ENCODE peak calls at places on chromosome 11, in six cellular contexts. One of them, this sample, is unnamed.

GRCh38 chr11:14119357-14119756 is 156.8 kb downstream of the SPON1 start:
- DNase-seq in K562: no peak
- DNase-seq in upper lobe of right lung: no peak
- DNase-seq in mucosa of descending colon: no peak
- DNase-seq in omental fat pad: no peak
- DNase-seq in AG04450: no peak
- DNase-seq in this sample: no peak

GRCh38 chr11:73950869-73951710 is at the start of gene DNAJB13:
- DNase-seq in K562: peak; percentile 85
- DNase-seq in upper lobe of right lung: no peak
- DNase-seq in mucosa of descending colon: no peak
- DNase-seq in omental fat pad: no peak
- DNase-seq in AG04450: no peak
- DNase-seq in this sample: no peak

GRCh38 chr11:44568706-44569473 is 3.4 kb downstream of the CD82 start:
- DNase-seq in K562: peak; percentile 21
- DNase-seq in upper lobe of right lung: peak; percentile 82
- DNase-seq in mucosa of descending colon: peak; percentile 67
- DNase-seq in omental fat pad: peak; percentile 62
- DNase-seq in AG04450: peak; percentile 90
- DNase-seq in this sample: peak; percentile 67

GRCh38 chr11:1749787-1750351 is 526 bp downstream of the IFITM10 start:
- DNase-seq in K562: no peak
- DNase-seq in upper lobe of right lung: peak; percentile 65
- DNase-seq in mucosa of descending colon: no peak
- DNase-seq in omental fat pad: no peak
- DNase-seq in AG04450: no peak
- DNase-seq in this sample: peak; percentile 12

GRCh38 chr11:31397239-31397834 is 27.7 kb downstream of the DNAJC24 start:
- DNase-seq in K562: peak; percentile 7
- DNase-seq in upper lobe of right lung: no peak
- DNase-seq in mucosa of descending colon: no peak
- DNase-seq in omental fat pad: no peak
- DNase-seq in AG04450: no peak
- DNase-seq in this sample: no peak

GRCh38 chr11:61860054-61860903 is 31.1 kb downstream of the FADS3 start:
- DNase-seq in K562: peak; percentile 77
- DNase-seq in upper lobe of right lung: no peak
- DNase-seq in mucosa of descending colon: peak; percentile 78
- DNase-seq in omental fat pad: no peak
- DNase-seq in AG04450: no peak
- DNase-seq in this sample: no peak

GRCh38 chr11:55969845-55970244 is at the start of gene OR10AG1:
- DNase-seq in K562: no peak
- DNase-seq in upper lobe of right lung: no peak
- DNase-seq in mucosa of descending colon: no peak
- DNase-seq in omental fat pad: no peak
- DNase-seq in AG04450: no peak
- DNase-seq in this sample: no peak

GRCh38 chr11:34274712-34275398 is 83.0 kb downstream of the ABTB2 start:
- DNase-seq in K562: no peak
- DNase-seq in upper lobe of right lung: peak; percentile 92
- DNase-seq in mucosa of descending colon: peak; percentile 57
- DNase-seq in omental fat pad: peak; percentile 56
- DNase-seq in AG04450: peak; percentile 89
- DNase-seq in this sample: no peak

GRCh38 chr11:12963051-12963450 is 46.1 kb upstream of the RASSF10 start:
- DNase-seq in K562: no peak
- DNase-seq in upper lobe of right lung: no peak
- DNase-seq in mucosa of descending colon: no peak
- DNase-seq in omental fat pad: no peak
- DNase-seq in AG04450: no peak
- DNase-seq in this sample: no peak

GRCh38 chr11:45180888-45181594 is 34.6 kb downstream of the PRDM11 start:
- DNase-seq in K562: peak; percentile 86
- DNase-seq in upper lobe of right lung: peak; percentile 91
- DNase-seq in mucosa of descending colon: peak; percentile 82
- DNase-seq in omental fat pad: no peak
- DNase-seq in AG04450: no peak
- DNase-seq in this sample: peak; percentile 40

GRCh38 chr11:68976095-68976494 is 4.7 kb downstream of the MRGPRD start:
- DNase-seq in K562: no peak
- DNase-seq in upper lobe of right lung: peak; percentile 6
- DNase-seq in mucosa of descending colon: no peak
- DNase-seq in omental fat pad: no peak
- DNase-seq in AG04450: no peak
- DNase-seq in this sample: no peak

GRCh38 chr11:824292-824880 is 3.3 kb upstream of the CRACR2B start:
- DNase-seq in K562: no peak
- DNase-seq in upper lobe of right lung: no peak
- DNase-seq in mucosa of descending colon: peak; percentile 82
- DNase-seq in omental fat pad: no peak
- DNase-seq in AG04450: no peak
- DNase-seq in this sample: no peak

GRCh38 chr11:45079943-45080719 is 66.3 kb upstream of the PRDM11 start:
- DNase-seq in K562: no peak
- DNase-seq in upper lobe of right lung: no peak
- DNase-seq in mucosa of descending colon: peak; percentile 47
- DNase-seq in omental fat pad: no peak
- DNase-seq in AG04450: no peak
- DNase-seq in this sample: peak; percentile 45

GRCh38 chr11:62005231-62005661 is 37.8 kb upstream of the FTH1 start:
- DNase-seq in K562: no peak
- DNase-seq in upper lobe of right lung: no peak
- DNase-seq in mucosa of descending colon: no peak
- DNase-seq in omental fat pad: no peak
- DNase-seq in AG04450: no peak
- DNase-seq in this sample: no peak

GRCh38 chr11:65492637-65493366 is 6.0 kb upstream of the MALAT1 start:
- DNase-seq in K562: no peak
- DNase-seq in upper lobe of right lung: peak; percentile 78
- DNase-seq in mucosa of descending colon: peak; percentile 75
- DNase-seq in omental fat pad: peak; percentile 65
- DNase-seq in AG04450: no peak
- DNase-seq in this sample: no peak

GRCh38 chr11:13341028-13341427 is 63.4 kb downstream of the BMAL1 start:
- DNase-seq in K562: no peak
- DNase-seq in upper lobe of right lung: no peak
- DNase-seq in mucosa of descending colon: no peak
- DNase-seq in omental fat pad: no peak
- DNase-seq in AG04450: no peak
- DNase-seq in this sample: no peak

GRCh38 chr11:122703541-122704272 is 48.2 kb downstream of the UBASH3B start:
- DNase-seq in K562: no peak
- DNase-seq in upper lobe of right lung: no peak
- DNase-seq in mucosa of descending colon: no peak
- DNase-seq in omental fat pad: no peak
- DNase-seq in AG04450: no peak
- DNase-seq in this sample: no peak

GRCh38 chr11:69841859-69842698 is 22.9 kb upstream of the FGF3 start:
- DNase-seq in K562: peak; percentile 60
- DNase-seq in upper lobe of right lung: no peak
- DNase-seq in mucosa of descending colon: peak; percentile 43
- DNase-seq in omental fat pad: peak; percentile 15
- DNase-seq in AG04450: no peak
- DNase-seq in this sample: no peak

GRCh38 chr11:120952503-120953229 is 71.2 kb upstream of the TBCEL start:
- DNase-seq in K562: peak; percentile 87
- DNase-seq in upper lobe of right lung: peak; percentile 82
- DNase-seq in mucosa of descending colon: peak; percentile 85
- DNase-seq in omental fat pad: peak; percentile 46
- DNase-seq in AG04450: peak; percentile 21
- DNase-seq in this sample: peak; percentile 66

GRCh38 chr11:73137942-73138274 is 4.2 kb downstream of the FCHSD2 start:
- DNase-seq in K562: no peak
- DNase-seq in upper lobe of right lung: no peak
- DNase-seq in mucosa of descending colon: no peak
- DNase-seq in omental fat pad: no peak
- DNase-seq in AG04450: no peak
- DNase-seq in this sample: no peak

GRCh38 chr11:96990934-96991333 is 601.1 kb downstream of the JRKL start:
- DNase-seq in K562: no peak
- DNase-seq in upper lobe of right lung: no peak
- DNase-seq in mucosa of descending colon: no peak
- DNase-seq in omental fat pad: no peak
- DNase-seq in AG04450: no peak
- DNase-seq in this sample: no peak

GRCh38 chr11:130979386-130979972 is 63.2 kb upstream of the SNX19 start:
- DNase-seq in K562: peak; percentile 9
- DNase-seq in upper lobe of right lung: no peak
- DNase-seq in mucosa of descending colon: no peak
- DNase-seq in omental fat pad: no peak
- DNase-seq in AG04450: peak; percentile 30
- DNase-seq in this sample: no peak

DNA sequence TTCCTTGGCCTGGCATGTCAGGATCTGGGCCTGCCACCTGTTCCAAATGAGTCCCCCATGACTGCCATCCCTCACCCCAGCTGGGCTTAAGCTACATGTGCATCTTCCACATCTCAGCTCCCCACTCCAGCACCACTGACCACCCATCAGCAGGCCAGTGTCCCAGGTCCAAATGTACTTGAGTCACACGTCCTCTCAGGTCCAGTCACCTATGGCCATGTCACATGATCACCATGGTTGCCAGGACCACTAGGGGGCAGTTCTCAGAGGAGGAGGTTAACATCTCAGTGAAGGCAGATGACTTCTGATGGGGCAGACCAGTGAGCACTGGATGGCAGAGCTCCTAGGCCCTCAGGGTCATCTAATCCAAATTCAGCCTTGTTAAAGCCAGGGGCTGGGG is 41.9 kb upstream of the WNT11 start:
- DNase-seq in K562: peak; percentile 61
- DNase-seq in upper lobe of right lung: no peak
- DNase-seq in mucosa of descending colon: no peak
- DNase-seq in omental fat pad: no peak
- DNase-seq in AG04450: no peak
- DNase-seq in this sample: no peak
- TF ChIP-seq CTCF in K562: peak; percentile 68
- TF ChIP-seq CTCF in upper lobe of right lung: peak; percentile 14
- TF ChIP-seq CTCF in mucosa of descending colon: no peak
- TF ChIP-seq CTCF in omental fat pad: no peak
- TF ChIP-seq CTCF in AG04450: peak; percentile 25
- TF ChIP-seq CTCF in this sample: no peak

DNA sequence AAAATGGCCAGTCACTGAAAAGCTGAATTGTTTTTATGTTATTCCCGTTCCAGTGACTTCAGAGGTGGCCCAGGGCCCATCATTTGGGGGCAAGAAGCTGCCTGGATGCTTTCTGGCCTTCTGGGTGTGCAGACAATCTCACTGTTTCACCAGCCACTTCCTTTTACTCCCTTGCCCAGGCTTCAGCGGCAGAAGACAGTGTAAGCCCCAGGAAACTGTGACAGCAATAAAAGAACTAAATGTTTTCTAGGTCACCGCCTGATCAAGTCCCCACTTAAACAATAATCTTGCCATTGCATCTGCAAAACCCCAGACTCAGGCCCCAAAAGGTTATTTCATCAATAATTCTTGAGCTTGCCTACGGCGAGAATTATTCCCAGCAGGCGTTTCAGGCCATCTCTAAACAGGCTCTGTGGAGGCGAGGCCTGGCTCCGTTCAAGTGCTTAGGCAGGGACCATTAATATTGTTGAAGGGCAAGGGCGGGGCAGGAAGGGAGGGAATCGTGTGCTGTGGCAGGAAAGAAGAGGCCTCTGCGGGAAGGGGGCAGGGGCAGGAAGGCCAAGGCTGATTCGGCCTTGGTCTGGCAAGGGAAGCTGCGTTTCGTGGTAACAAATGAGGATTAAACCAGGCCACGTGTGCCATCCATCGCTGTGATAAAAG is 252.3 kb downstream of the KIRREL3 start:
- DNase-seq in K562: no peak
- DNase-seq in upper lobe of right lung: peak; percentile 63
- DNase-seq in mucosa of descending colon: no peak
- DNase-seq in omental fat pad: no peak
- DNase-seq in AG04450: no peak
- DNase-seq in this sample: no peak
- TF ChIP-seq CTCF in K562: no peak
- TF ChIP-seq CTCF in upper lobe of right lung: no peak
- TF ChIP-seq CTCF in mucosa of descending colon: no peak
- TF ChIP-seq CTCF in omental fat pad: no peak
- TF ChIP-seq CTCF in AG04450: no peak
- TF ChIP-seq CTCF in this sample: no peak

DNA sequence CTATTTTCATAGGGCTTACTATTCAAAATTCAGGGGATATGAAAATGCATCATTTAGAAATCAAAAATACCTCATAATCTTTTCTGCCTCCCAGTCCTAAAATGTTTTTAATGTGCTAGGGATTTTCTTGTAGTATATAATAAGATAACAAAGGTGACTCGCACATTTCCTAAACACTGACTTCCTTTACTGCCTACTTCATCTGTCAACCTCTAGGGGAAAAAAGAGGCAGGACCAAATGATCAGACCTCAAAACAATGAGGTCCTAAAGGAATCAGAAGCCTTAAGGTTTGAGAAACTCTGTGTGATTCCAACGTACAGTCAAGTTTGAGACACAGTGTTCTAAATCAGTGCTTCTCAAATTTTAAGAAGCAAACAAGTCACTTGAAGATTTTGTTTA is 56.1 kb upstream of the POU2AF2 start:
- DNase-seq in K562: no peak
- DNase-seq in upper lobe of right lung: no peak
- DNase-seq in mucosa of descending colon: no peak
- DNase-seq in omental fat pad: no peak
- DNase-seq in AG04450: no peak
- DNase-seq in this sample: no peak
- TF ChIP-seq CTCF in K562: no peak
- TF ChIP-seq CTCF in upper lobe of right lung: no peak
- TF ChIP-seq CTCF in mucosa of descending colon: no peak
- TF ChIP-seq CTCF in omental fat pad: no peak
- TF ChIP-seq CTCF in AG04450: peak; percentile 18
- TF ChIP-seq CTCF in this sample: no peak

DNA sequence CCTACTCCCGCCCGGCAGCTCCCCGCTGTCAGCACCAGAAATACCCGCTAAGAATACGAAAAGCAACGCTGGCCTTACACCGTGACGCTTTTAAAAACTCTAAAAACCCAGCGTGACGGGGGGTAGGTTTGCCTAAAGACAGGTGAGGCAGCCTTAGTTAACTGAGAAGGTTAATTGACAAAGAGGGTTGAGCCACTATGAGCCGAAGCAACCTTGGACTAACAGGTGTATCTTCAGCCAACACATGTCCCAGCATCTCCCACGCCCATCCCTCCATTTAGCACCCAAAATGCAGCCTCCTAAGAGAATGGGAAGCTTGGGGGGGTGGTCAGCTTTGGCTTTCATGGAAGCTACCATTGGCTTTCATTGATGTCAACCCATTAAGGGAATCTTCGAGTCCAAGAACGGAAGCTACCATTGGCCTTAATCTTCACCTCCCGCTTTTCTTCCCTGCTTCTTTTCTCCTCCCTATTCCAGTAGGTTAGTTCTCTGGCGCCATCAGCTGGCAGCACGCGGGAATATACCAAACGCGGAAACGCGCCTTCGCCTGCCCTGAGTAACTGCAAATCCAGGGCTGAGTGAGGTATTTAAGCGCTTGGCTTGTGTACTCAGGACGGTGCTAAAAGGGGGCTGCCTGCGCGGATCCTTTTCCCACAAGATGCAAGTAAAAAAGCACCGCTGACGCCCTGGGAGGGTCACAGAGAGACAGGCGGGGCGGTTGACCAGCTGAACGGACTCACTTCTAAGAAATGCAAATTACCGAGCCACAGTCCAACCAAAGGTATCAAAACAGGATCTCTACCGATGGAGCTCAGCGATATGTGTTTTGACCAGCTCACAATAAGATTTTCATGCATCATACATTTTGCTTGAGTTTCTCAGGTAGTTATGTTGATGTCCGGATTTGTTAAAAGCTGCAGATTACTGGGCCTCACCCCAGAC is 38.5 kb upstream of the GLYATL1 start:
- DNase-seq in K562: peak; percentile 63
- DNase-seq in upper lobe of right lung: peak; percentile 85
- DNase-seq in mucosa of descending colon: peak; percentile 90
- DNase-seq in omental fat pad: no peak
- DNase-seq in AG04450: peak; percentile 61
- DNase-seq in this sample: no peak
- TF ChIP-seq CTCF in K562: peak; percentile 86
- TF ChIP-seq CTCF in upper lobe of right lung: peak; percentile 40
- TF ChIP-seq CTCF in mucosa of descending colon: peak; percentile 43
- TF ChIP-seq CTCF in omental fat pad: no peak
- TF ChIP-seq CTCF in AG04450: peak; percentile 75
- TF ChIP-seq CTCF in this sample: no peak